ENCODE peak calls at places on chromosomes 16 and 17, in seven cellular contexts. K is IMR-90, Y is upper lobe of left lung, B is cardiac muscle cell, U is A549, L is prostate gland, J is RWPE2. N is an unnamed sample.

GRCh38 chr16:87316923-87317765 is at the start of gene C16orf95:
- DNase-seq in K (peak), Y (peak), B (peak), U (peak), L (peak), J (peak), N (peak)

GRCh38 chr17:19646788-19647696 is 1.5 kb upstream of the ALDH3A2 start:
- DNase-seq in K (no peak), Y (no peak), B (no peak), U (peak), L (no peak), J (no peak), N (no peak)

GRCh38 chr16:2751577-2752034 is 832 bp upstream of the SRRM2 start:
- DNase-seq in K (no peak), Y (no peak), B (no peak), U (no peak), L (no peak), J (no peak), N (peak)

GRCh38 chr17:2058521-2059124 is 3.7 kb downstream of the HIC1 start:
- DNase-seq in K (peak), Y (peak), B (peak), U (peak), L (no peak), J (no peak), N (no peak)

GRCh38 chr16:47627056-47627455 is 165.9 kb downstream of the PHKB start:
- DNase-seq in K (no peak), Y (no peak), B (no peak), U (no peak), L (no peak), J (no peak), N (no peak)

GRCh38 chr16:88804552-88805339 is 1.2 kb downstream of the CDT1 start:
- DNase-seq in K (no peak), Y (peak), B (no peak), U (no peak), L (no peak), J (peak), N (peak)

GRCh38 chr16:29909398-29909797 is 9.1 kb downstream of the ASPHD1 start:
- DNase-seq in K (peak), Y (no peak), B (no peak), U (no peak), L (no peak), J (no peak), N (no peak)

GRCh38 chr17:30449480-30449879 is 27.7 kb upstream of the GOSR1 start:
- DNase-seq in K (peak), Y (no peak), B (no peak), U (no peak), L (no peak), J (no peak), N (no peak)

GRCh38 chr17:39626671-39627169 is at the start of gene PPP1R1B:
- DNase-seq in K (no peak), Y (no peak), B (peak), U (no peak), L (no peak), J (no peak), N (peak)

DNA sequence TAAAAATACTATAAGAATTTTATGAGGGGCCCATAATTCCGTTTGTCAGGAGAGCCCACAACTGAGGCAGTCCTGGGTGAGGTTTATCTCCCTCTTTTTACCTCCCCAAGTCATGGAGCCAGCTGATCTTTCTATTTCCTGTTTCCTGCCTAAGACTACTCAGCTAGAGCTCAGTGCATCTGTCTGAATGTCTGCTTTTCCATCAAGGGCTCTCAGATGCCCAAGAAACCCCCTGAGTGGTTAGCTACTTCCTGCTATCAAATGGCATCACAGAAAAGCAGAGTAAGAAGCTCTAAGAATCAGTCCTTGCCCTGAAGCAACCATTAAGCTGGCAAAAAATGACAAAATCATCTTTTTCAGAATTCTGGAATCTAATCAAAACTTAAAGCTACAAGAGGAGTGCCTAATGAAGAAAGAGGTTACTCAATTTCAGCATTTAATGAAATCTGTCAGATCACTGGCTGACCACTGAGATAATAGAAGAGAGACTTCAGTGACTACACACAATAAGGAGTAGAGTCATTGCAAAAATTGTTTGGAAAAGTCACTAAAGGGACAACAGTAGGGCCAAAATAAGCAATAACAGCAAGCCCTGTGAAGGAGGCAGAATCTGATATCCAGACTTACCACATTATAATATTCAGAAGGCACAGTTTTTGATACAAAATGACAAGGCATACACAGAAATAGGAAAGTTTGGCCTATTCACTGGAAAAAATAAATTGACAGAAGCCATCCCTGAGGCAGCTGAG is 150.1 kb downstream of the CYB561 start:
- DNase-seq in K (no peak), Y (no peak), B (no peak), U (no peak), L (no peak), J (no peak), N (no peak)
- H3K4me3 ChIP-seq in K (no peak), Y (no peak), B (no peak), U (no peak), L (no peak), J (no peak), N (no peak)

DNA sequence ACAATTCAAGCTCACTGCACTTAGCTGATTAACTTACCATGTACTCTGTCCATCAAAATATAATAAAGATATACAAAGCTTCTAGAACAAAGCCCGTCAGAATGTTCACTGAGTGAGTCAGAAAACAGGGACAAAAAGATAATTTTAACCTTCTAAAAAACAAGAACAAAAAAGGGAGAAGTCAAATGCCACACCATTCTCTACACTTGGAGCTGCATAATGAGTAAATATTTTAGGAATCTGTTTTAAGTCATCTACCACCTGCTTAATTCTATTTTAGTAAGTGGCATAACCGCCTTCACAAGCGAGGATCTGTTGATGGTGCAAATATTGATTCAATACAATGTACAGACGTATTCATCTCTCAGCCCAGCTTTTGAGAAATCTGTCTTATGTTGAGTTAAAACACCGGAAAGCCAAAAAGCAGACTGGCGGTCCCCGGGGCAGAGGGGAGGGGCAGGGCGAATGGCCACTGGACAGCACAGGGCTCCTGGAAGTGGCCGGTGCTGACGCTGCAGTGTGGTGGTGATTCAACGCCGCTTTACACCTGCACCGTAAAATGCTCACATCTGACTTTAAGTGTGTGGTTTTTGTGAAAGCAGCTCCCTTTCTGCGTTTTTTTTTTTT is 20.1 kb downstream of the RAB40B start:
- DNase-seq in K (no peak), Y (no peak), B (no peak), U (no peak), L (no peak), J (no peak), N (no peak)
- H3K27ac ChIP-seq in K (no peak), Y (no peak), B (no peak), U (no peak), L (no peak), J (no peak), N (no peak)

GRCh38 chr16:6165330-6165984 is 1067.9 kb upstream of the EEF2KMT start:
- DNase-seq in K (no peak), Y (no peak), B (no peak), U (peak), L (no peak), J (no peak), N (no peak)
- TF ChIP-seq CTCF in K (no peak), Y (no peak), B (no peak), U (no peak), L (peak), J (peak), N (no peak)

DNA sequence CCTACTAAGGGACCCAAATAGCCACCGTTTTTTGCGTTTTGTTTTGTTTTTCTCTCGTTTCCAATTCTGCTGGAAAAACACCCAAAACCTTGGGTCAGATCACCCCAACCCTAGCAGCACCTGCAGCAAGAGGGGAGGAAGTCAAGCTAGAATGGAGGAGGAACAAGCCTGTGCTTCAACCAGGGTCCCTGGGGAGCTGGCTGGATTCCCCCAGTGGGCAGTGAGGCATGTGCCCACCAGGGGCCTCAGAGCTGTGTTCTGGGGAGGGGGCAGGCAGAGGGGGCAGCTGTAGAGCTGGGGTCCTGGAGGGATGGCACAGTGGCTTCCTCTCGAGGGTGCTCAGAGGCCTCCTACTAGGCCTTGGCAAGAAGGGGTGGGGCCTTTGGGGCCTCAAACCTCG is 6.5 kb downstream of the CD79B start:
- DNase-seq in K (no peak), Y (no peak), B (no peak), U (no peak), L (no peak), J (no peak), N (no peak)
- H3K4me3 ChIP-seq in K (no peak), Y (no peak), B (no peak), U (no peak), L (no peak), J (no peak), N (no peak)

DNA sequence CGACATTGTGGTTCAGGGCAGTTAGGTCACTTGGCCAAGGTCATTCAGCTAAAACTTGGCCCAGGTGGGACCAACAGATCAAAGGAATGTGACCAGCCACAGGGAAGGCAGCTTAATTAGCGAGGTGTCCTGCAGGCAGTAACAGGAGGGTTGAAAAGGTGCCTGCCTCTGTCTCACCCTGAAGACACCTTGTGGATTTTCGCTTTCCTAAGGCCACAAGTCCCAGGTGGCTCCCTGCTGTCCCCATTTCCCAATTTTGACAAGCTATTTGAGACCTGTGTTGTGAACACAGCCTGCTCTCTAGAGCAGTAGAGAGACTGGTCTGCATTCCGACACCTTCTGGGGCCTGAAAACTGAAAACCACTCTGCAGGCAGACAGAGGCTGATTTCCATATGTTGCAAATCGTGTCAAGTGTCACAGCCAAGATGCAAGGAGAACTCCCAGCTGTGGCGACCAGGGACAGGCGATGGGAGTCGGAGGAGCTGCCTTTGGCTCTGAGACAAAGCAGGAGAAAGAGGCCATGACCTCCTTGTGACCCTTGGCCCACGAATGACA is 593.1 kb upstream of the CDH5 start:
- DNase-seq in K (no peak), Y (no peak), B (peak), U (no peak), L (no peak), J (no peak), N (no peak)
- H3K27ac ChIP-seq in K (no peak), Y (no peak), B (peak), U (no peak), L (no peak), J (no peak), N (no peak)

GRCh38 chr17:81252336-81253329 is 13.5 kb downstream of the NDUFAF8 start:
- DNase-seq in K (no peak), Y (peak), B (no peak), U (no peak), L (no peak), J (no peak), N (peak)

GRCh38 chr17:81257533-81257932 is 18.4 kb downstream of the NDUFAF8 start:
- DNase-seq in K (no peak), Y (peak), B (no peak), U (no peak), L (no peak), J (no peak), N (no peak)

GRCh38 chr17:81253358-81254131 is 14.4 kb downstream of the NDUFAF8 start:
- DNase-seq in K (peak), Y (no peak), B (peak), U (peak), L (peak), J (no peak), N (peak)

GRCh38 chr17:81256616-81257015 is 17.5 kb downstream of the NDUFAF8 start:
- DNase-seq in K (peak), Y (peak), B (no peak), U (peak), L (no peak), J (no peak), N (no peak)

GRCh38 chr17:81254955-81255717 is 16.0 kb downstream of the NDUFAF8 start:
- DNase-seq in K (peak), Y (peak), B (peak), U (peak), L (peak), J (peak), N (peak)
- TF ChIP-seq CTCF in K (peak), Y (peak), B (peak), U (peak), L (peak), J (peak), N (peak)

DNA sequence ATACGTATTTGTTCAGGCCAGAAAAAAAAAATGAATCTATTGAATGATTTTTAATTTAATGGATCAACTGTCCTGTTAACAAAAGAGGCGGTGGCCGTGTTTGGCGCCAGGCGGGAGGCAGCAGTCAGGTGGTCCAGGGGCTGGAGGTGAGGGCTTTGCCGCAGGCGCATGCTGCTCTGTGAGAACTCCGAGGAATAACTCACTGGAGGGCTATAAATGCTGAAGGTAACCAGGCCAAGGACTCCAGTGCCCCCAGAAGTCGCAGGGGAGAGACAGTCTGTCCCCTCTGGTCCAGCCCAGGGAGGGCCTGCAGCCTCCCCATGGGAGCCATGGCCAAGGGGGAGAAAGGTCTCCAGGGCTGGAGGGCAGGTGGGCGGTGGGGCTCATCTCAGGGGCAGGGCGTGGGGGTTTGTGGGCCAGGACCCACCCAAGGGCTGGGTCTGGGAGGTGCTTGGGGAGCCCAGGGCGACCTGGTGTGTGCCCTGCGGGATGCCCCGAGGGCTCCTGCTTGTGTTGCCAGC is 7.1 kb upstream of the BAHCC1 start:
- DNase-seq in K (no peak), Y (peak), B (no peak), U (no peak), L (no peak), J (no peak), N (no peak)
- H3K4me3 ChIP-seq in K (no peak), Y (peak), B (peak), U (no peak), L (no peak), J (peak), N (no peak)